ENCODE peak calls at places on chromosomes 7 and 10, in six cellular contexts. One of them, this sample, is unnamed.

GRCh38 chr7:98223351-98223897 is 12.2 kb downstream of the BHLHA15 start:
- DNase-seq in H9: no peak
- DNase-seq in suprapubic skin: no peak
- DNase-seq in neural progenitor cell: no peak
- DNase-seq in neural crest cell: no peak
- DNase-seq in PC-3: no peak
- DNase-seq in this sample: peak; percentile 60

GRCh38 chr7:92615861-92616260 is 25.7 kb upstream of the FAM133B start:
- DNase-seq in suprapubic skin: no peak
- DNase-seq in neural crest cell: no peak
- DNase-seq in H9: no peak
- DNase-seq in neural progenitor cell: no peak
- DNase-seq in PC-3: no peak
- DNase-seq in this sample: no peak

GRCh38 chr7:16970732-16971495 is 89.1 kb upstream of the AGR3 start:
- DNase-seq in suprapubic skin: no peak
- DNase-seq in neural progenitor cell: peak; percentile 73
- DNase-seq in PC-3: no peak
- DNase-seq in H9: no peak
- DNase-seq in neural crest cell: no peak
- DNase-seq in this sample: no peak

GRCh38 chr7:22108151-22108845 is 162.6 kb upstream of the CDCA7L start:
- DNase-seq in neural crest cell: peak; percentile 23
- DNase-seq in PC-3: no peak
- DNase-seq in suprapubic skin: no peak
- DNase-seq in neural progenitor cell: no peak
- DNase-seq in H9: no peak
- DNase-seq in this sample: no peak

GRCh38 chr7:82179311-82179710 is 264.3 kb downstream of the CACNA2D1 start:
- DNase-seq in neural progenitor cell: no peak
- DNase-seq in PC-3: no peak
- DNase-seq in suprapubic skin: no peak
- DNase-seq in neural crest cell: no peak
- DNase-seq in H9: no peak
- DNase-seq in this sample: no peak

GRCh38 chr10:22606164-22606614 is 108.2 kb downstream of the PIP4K2A start:
- DNase-seq in suprapubic skin: no peak
- DNase-seq in H9: no peak
- DNase-seq in neural crest cell: no peak
- DNase-seq in PC-3: peak; percentile 62
- DNase-seq in neural progenitor cell: no peak
- DNase-seq in this sample: no peak

GRCh38 chr10:93072225-93072712 is 1.4 kb upstream of the CYP26A1 start:
- DNase-seq in neural crest cell: no peak
- DNase-seq in suprapubic skin: no peak
- DNase-seq in PC-3: peak; percentile 21
- DNase-seq in neural progenitor cell: no peak
- DNase-seq in H9: peak; percentile 57
- DNase-seq in this sample: no peak

GRCh38 chr7:108146070-108146842 is 16.1 kb upstream of the LAMB4 start:
- DNase-seq in neural crest cell: peak; percentile 67
- DNase-seq in neural progenitor cell: peak; percentile 85
- DNase-seq in suprapubic skin: no peak
- DNase-seq in PC-3: peak; percentile 84
- DNase-seq in H9: peak; percentile 74
- DNase-seq in this sample: no peak

GRCh38 chr10:131825960-131826650 is 74.7 kb upstream of the PPP2R2D start:
- DNase-seq in neural crest cell: no peak
- DNase-seq in suprapubic skin: peak; percentile 54
- DNase-seq in PC-3: no peak
- DNase-seq in neural progenitor cell: no peak
- DNase-seq in H9: no peak
- DNase-seq in this sample: peak; percentile 55

GRCh38 chr10:5314866-5315265 is 49.9 kb upstream of the UCN3 start:
- DNase-seq in suprapubic skin: no peak
- DNase-seq in PC-3: no peak
- DNase-seq in H9: no peak
- DNase-seq in neural crest cell: no peak
- DNase-seq in neural progenitor cell: no peak
- DNase-seq in this sample: no peak

GRCh38 chr10:73110345-73110849 is at the start of gene NUDT13:
- DNase-seq in PC-3: peak; percentile 72
- DNase-seq in H9: peak; percentile 81
- DNase-seq in suprapubic skin: no peak
- DNase-seq in neural crest cell: peak; percentile 41
- DNase-seq in neural progenitor cell: peak; percentile 66
- DNase-seq in this sample: no peak

GRCh38 chr7:24821045-24821853 is 64.0 kb upstream of the GSDME start:
- DNase-seq in neural crest cell: no peak
- DNase-seq in neural progenitor cell: no peak
- DNase-seq in PC-3: peak; percentile 96
- DNase-seq in suprapubic skin: peak; percentile 86
- DNase-seq in H9: no peak
- DNase-seq in this sample: no peak

GRCh38 chr10:111018021-111018420 is 58.8 kb upstream of the ADRA2A start:
- DNase-seq in neural progenitor cell: no peak
- DNase-seq in neural crest cell: no peak
- DNase-seq in suprapubic skin: no peak
- DNase-seq in PC-3: peak; percentile 44
- DNase-seq in H9: no peak
- DNase-seq in this sample: no peak

GRCh38 chr7:105325225-105325904 is 63.4 kb downstream of the SRPK2 start:
- DNase-seq in suprapubic skin: no peak
- DNase-seq in neural progenitor cell: no peak
- DNase-seq in H9: no peak
- DNase-seq in PC-3: no peak
- DNase-seq in neural crest cell: no peak
- DNase-seq in this sample: no peak

GRCh38 chr10:127449491-127449890 is 99.6 kb upstream of the NPS start:
- DNase-seq in H9: no peak
- DNase-seq in PC-3: no peak
- DNase-seq in neural crest cell: no peak
- DNase-seq in neural progenitor cell: no peak
- DNase-seq in suprapubic skin: no peak
- DNase-seq in this sample: no peak

GRCh38 chr7:123916240-123916724 is 8.8 kb upstream of the SPAM1 start:
- DNase-seq in suprapubic skin: no peak
- DNase-seq in PC-3: peak; percentile 51
- DNase-seq in neural progenitor cell: peak; percentile 76
- DNase-seq in neural crest cell: no peak
- DNase-seq in H9: peak; percentile 38
- DNase-seq in this sample: no peak

DNA sequence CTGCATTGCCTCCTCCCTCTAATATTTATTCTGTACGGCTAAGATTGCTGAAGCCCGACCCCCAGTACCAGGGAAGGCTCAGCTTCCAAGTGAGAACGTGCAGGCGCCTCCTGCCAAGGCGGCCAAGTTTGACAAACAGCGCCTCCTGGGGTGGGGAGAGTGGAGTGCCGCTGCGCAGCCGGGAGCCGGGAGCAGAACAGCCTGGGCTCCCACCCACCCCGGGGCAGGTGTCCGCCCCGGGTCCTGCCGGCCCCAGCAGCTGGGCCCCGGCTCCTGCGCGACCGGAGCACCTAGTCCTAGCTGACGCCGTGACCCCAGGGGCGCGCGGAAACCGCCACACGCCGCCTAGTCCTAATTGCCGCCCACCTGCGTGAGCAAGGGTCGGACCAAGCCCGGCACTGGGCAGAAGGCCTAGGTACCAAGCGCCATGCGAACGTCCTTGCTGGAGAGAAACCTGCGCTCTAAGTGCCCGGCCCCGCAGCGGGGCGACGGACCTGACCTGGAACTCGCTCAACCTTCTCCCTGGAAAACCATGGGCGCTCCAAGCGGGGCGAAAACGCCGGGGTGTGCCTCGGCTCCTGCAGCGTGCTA is 5.0 kb upstream of the EBF3 start:
- DNase-seq in PC-3: peak; percentile 40
- DNase-seq in neural progenitor cell: peak; percentile 89
- DNase-seq in H9: peak; percentile 85
- DNase-seq in suprapubic skin: peak; percentile 80
- DNase-seq in neural crest cell: peak; percentile 84
- DNase-seq in this sample: no peak
- TF ChIP-seq CTCF in PC-3: peak; percentile 58
- TF ChIP-seq CTCF in neural progenitor cell: peak; percentile 74
- TF ChIP-seq CTCF in H9: peak; percentile 80
- TF ChIP-seq CTCF in suprapubic skin: peak; percentile 47
- TF ChIP-seq CTCF in neural crest cell: peak; percentile 80
- TF ChIP-seq CTCF in this sample: peak; percentile 81

DNA sequence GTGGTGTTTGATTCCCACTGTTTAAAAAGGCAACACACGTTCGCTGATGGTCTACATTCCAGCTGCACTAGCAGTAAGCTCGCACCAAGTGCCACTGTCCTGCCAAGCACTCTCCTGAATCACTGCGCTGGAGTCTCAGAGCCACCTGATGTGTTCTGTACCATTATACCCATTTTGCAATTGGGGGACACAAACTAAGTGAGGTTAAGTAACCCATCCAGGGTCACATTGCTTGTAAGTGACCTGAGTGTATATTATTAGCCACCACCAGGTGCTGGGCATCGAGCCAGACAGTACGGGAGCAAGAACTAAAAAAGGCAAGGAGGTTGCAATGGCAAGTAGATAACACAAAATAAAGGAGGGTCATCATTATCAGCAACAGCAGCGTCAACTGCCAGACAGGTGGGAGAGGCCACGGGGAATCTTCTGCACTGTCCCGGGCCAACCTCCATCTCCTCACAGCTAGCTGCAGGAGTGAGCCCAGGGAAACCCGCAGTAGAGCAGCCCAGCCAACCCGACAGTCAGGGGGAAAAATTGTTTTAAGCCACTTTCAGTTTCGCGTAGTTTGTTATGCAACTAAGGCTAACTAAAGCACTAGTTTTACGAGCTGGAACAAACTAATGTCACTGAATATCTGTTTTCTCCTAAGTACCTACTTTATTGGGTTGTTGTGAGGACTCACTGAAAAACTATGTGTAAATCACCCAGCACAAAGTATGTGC is 712 bp upstream of the CPVL start:
- DNase-seq in H9: peak; percentile 34
- DNase-seq in suprapubic skin: no peak
- DNase-seq in neural progenitor cell: peak; percentile 45
- DNase-seq in neural crest cell: no peak
- DNase-seq in PC-3: peak; percentile 66
- DNase-seq in this sample: no peak
- TF ChIP-seq CTCF in H9: peak; percentile 37
- TF ChIP-seq CTCF in suprapubic skin: no peak
- TF ChIP-seq CTCF in neural progenitor cell: no peak
- TF ChIP-seq CTCF in neural crest cell: peak; percentile 42
- TF ChIP-seq CTCF in PC-3: peak; percentile 29
- TF ChIP-seq CTCF in this sample: no peak

GRCh38 chr7:41702635-41703371 is at the start of gene INHBA:
- DNase-seq in H9: no peak
- DNase-seq in neural progenitor cell: no peak
- DNase-seq in PC-3: peak; percentile 96
- DNase-seq in suprapubic skin: no peak
- DNase-seq in neural crest cell: no peak
- DNase-seq in this sample: no peak

GRCh38 chr7:41708621-41709358 is 5.9 kb upstream of the INHBA start:
- DNase-seq in PC-3: no peak
- DNase-seq in suprapubic skin: no peak
- DNase-seq in H9: no peak
- DNase-seq in neural progenitor cell: no peak
- DNase-seq in neural crest cell: no peak
- DNase-seq in this sample: no peak

GRCh38 chr7:41706228-41706930 is 3.5 kb upstream of the INHBA start:
- DNase-seq in neural progenitor cell: no peak
- DNase-seq in PC-3: peak; percentile 46
- DNase-seq in neural crest cell: no peak
- DNase-seq in H9: no peak
- DNase-seq in suprapubic skin: no peak
- DNase-seq in this sample: no peak

GRCh38 chr7:41701542-41701941 is 1.3 kb downstream of the INHBA start:
- DNase-seq in suprapubic skin: no peak
- DNase-seq in neural crest cell: no peak
- DNase-seq in neural progenitor cell: peak; percentile 29
- DNase-seq in H9: no peak
- DNase-seq in PC-3: no peak
- DNase-seq in this sample: no peak

DNA sequence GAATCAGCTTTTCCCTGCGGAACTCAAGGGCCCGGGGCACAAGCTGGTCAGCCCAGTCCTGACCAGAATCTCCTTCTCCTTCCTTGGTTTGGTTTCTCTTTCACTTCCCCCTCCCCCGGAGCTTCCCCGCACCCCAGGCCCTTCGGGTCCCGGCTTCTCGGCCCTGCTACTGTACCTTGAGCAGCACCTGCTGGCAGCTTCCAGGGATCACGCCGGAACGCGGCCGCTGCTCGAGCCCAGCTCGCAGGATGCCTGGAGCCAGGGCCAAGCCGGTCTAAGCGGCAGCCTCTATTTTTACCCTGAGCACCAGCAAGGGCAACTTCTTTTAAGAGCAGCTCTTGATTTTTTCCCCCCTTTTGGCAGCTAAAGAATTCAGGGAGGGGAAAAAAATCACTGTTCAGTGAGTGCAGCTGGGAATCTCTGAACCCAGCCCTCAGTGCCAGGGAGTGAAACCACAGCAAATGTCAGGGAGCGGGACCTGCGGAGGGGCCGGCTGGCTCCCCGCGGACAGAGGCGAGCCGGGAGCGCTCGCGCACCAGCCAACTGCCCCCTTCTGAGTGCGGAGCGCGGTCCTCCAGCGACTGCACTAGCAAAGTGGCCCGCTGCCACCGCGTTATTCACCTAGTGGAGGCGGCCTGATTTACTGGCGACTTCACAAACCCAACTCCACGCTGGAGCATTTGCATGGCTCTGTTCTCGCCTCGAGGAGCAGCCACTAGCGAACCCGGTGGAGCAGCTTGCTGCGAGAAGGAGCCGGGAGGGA is 2.4 kb upstream of the INHBA start:
- DNase-seq in H9: peak; percentile 93
- DNase-seq in suprapubic skin: no peak
- DNase-seq in neural progenitor cell: peak; percentile 93
- DNase-seq in neural crest cell: peak; percentile 68
- DNase-seq in PC-3: peak; percentile 94
- DNase-seq in this sample: peak; percentile 97
- TF ChIP-seq CTCF in H9: peak; percentile 91
- TF ChIP-seq CTCF in suprapubic skin: no peak
- TF ChIP-seq CTCF in neural progenitor cell: peak; percentile 81
- TF ChIP-seq CTCF in neural crest cell: peak; percentile 78
- TF ChIP-seq CTCF in PC-3: peak; percentile 86
- TF ChIP-seq CTCF in this sample: peak; percentile 90

GRCh38 chr7:12518920-12519681 is 51.4 kb upstream of the SCIN start:
- DNase-seq in PC-3: peak; percentile 44
- DNase-seq in neural progenitor cell: peak; percentile 54
- DNase-seq in neural crest cell: peak; percentile 22
- DNase-seq in H9: peak; percentile 75
- DNase-seq in suprapubic skin: no peak
- DNase-seq in this sample: no peak
- TF ChIP-seq CTCF in PC-3: peak; percentile 63
- TF ChIP-seq CTCF in neural progenitor cell: peak; percentile 68
- TF ChIP-seq CTCF in neural crest cell: peak; percentile 60
- TF ChIP-seq CTCF in H9: peak; percentile 89
- TF ChIP-seq CTCF in suprapubic skin: no peak
- TF ChIP-seq CTCF in this sample: peak; percentile 60

This sample was measured in chondrocyte.